ENCODE peak calls at places on chromosomes 4 and X, in seven cellular contexts. One of them, this sample, is unnamed.

GRCh38 chr4:153541426-153542096 is 75.4 kb downstream of the TMEM131L start:
- DNase-seq in heart right ventricle: no peak
- DNase-seq in choroid plexus epithelial cell: peak
- DNase-seq in endodermal cell: no peak
- DNase-seq in lower leg skin: no peak
- DNase-seq in astrocyte of the cerebellum: peak
- DNase-seq in upper lobe of left lung: no peak
- DNase-seq in this sample: peak

GRCh38 chrX:111010151-111010550 is 85.8 kb upstream of the PAK3 start:
- DNase-seq in lower leg skin: no peak
- DNase-seq in heart right ventricle: no peak
- DNase-seq in upper lobe of left lung: no peak
- DNase-seq in choroid plexus epithelial cell: no peak
- DNase-seq in astrocyte of the cerebellum: no peak
- DNase-seq in endodermal cell: no peak
- DNase-seq in this sample: no peak

GRCh38 chrX:78105944-78106650 is 2.0 kb downstream of the PGK1 start:
- DNase-seq in heart right ventricle: no peak
- DNase-seq in upper lobe of left lung: no peak
- DNase-seq in choroid plexus epithelial cell: no peak
- DNase-seq in astrocyte of the cerebellum: no peak
- DNase-seq in endodermal cell: no peak
- DNase-seq in lower leg skin: no peak
- DNase-seq in this sample: no peak

GRCh38 chr4:186770446-186771175 is 47.0 kb upstream of the FAT1 start:
- DNase-seq in upper lobe of left lung: no peak
- DNase-seq in astrocyte of the cerebellum: no peak
- DNase-seq in endodermal cell: no peak
- DNase-seq in heart right ventricle: no peak
- DNase-seq in choroid plexus epithelial cell: peak
- DNase-seq in lower leg skin: no peak
- DNase-seq in this sample: peak

GRCh38 chr4:108611360-108611759 is 9.0 kb upstream of the RPL34 start:
- DNase-seq in upper lobe of left lung: no peak
- DNase-seq in endodermal cell: no peak
- DNase-seq in choroid plexus epithelial cell: peak
- DNase-seq in heart right ventricle: no peak
- DNase-seq in astrocyte of the cerebellum: peak
- DNase-seq in lower leg skin: no peak
- DNase-seq in this sample: peak

GRCh38 chr4:9703391-9703790 is 78.0 kb upstream of the DRD5 start:
- DNase-seq in astrocyte of the cerebellum: no peak
- DNase-seq in endodermal cell: peak
- DNase-seq in choroid plexus epithelial cell: peak
- DNase-seq in upper lobe of left lung: peak
- DNase-seq in lower leg skin: peak
- DNase-seq in heart right ventricle: peak
- DNase-seq in this sample: no peak

GRCh38 chrX:112025753-112026152 is 56.8 kb downstream of the TRPC5 start:
- DNase-seq in choroid plexus epithelial cell: no peak
- DNase-seq in heart right ventricle: no peak
- DNase-seq in upper lobe of left lung: no peak
- DNase-seq in lower leg skin: no peak
- DNase-seq in endodermal cell: no peak
- DNase-seq in astrocyte of the cerebellum: no peak
- DNase-seq in this sample: no peak

GRCh38 chr4:182914357-182914756 is 2.8 kb downstream of the DCTD start:
- DNase-seq in astrocyte of the cerebellum: no peak
- DNase-seq in upper lobe of left lung: no peak
- DNase-seq in choroid plexus epithelial cell: no peak
- DNase-seq in endodermal cell: no peak
- DNase-seq in heart right ventricle: no peak
- DNase-seq in lower leg skin: no peak
- DNase-seq in this sample: no peak

GRCh38 chr4:113686950-113687718 is 74.4 kb downstream of the CAMK2D start:
- DNase-seq in astrocyte of the cerebellum: peak
- DNase-seq in endodermal cell: no peak
- DNase-seq in upper lobe of left lung: no peak
- DNase-seq in lower leg skin: no peak
- DNase-seq in choroid plexus epithelial cell: peak
- DNase-seq in heart right ventricle: no peak
- DNase-seq in this sample: no peak

GRCh38 chr4:113682730-113683129 is 78.8 kb downstream of the CAMK2D start:
- DNase-seq in heart right ventricle: no peak
- DNase-seq in endodermal cell: no peak
- DNase-seq in choroid plexus epithelial cell: peak
- DNase-seq in lower leg skin: no peak
- DNase-seq in astrocyte of the cerebellum: no peak
- DNase-seq in upper lobe of left lung: no peak
- DNase-seq in this sample: no peak

GRCh38 chr4:113683143-113683542 is 78.4 kb downstream of the CAMK2D start:
- DNase-seq in upper lobe of left lung: no peak
- DNase-seq in endodermal cell: no peak
- DNase-seq in astrocyte of the cerebellum: no peak
- DNase-seq in choroid plexus epithelial cell: no peak
- DNase-seq in heart right ventricle: no peak
- DNase-seq in lower leg skin: no peak
- DNase-seq in this sample: no peak

GRCh38 chr4:113689394-113689793 is 72.1 kb downstream of the CAMK2D start:
- DNase-seq in heart right ventricle: no peak
- DNase-seq in lower leg skin: no peak
- DNase-seq in upper lobe of left lung: no peak
- DNase-seq in astrocyte of the cerebellum: no peak
- DNase-seq in choroid plexus epithelial cell: no peak
- DNase-seq in endodermal cell: no peak
- DNase-seq in this sample: no peak

DNA sequence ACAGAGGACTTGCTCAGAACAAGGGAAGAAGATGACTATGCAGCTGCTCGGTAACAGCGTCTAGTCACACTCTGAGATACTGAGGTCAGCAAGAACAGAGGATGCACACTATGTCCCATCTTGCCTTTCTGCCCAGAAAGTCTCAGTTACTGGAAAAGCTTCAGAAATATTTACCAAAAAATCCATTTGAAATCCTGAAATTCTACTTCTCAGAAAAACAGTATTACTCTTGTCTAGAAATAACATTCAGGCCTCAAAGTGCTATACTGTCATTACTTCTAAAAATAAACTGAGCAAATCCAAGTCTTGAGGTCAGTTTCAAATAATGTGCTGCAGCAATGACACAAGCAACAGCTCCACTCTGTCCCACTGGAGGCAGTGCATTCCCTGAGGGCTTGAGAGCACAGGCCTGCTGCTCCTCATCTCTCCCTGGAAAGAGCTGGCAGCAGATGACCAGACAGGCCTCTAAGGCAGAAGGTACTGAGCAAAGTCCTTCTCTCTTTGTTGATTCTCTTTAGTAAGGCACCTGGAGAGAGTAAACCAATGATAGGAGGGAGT is 76.9 kb downstream of the CAMK2D start:
- DNase-seq in choroid plexus epithelial cell: peak
- DNase-seq in astrocyte of the cerebellum: no peak
- DNase-seq in lower leg skin: no peak
- DNase-seq in upper lobe of left lung: peak
- DNase-seq in endodermal cell: peak
- DNase-seq in heart right ventricle: peak
- DNase-seq in this sample: peak
- TF ChIP-seq CTCF in choroid plexus epithelial cell: peak
- TF ChIP-seq CTCF in astrocyte of the cerebellum: peak
- TF ChIP-seq CTCF in lower leg skin: no peak
- TF ChIP-seq CTCF in upper lobe of left lung: no peak
- TF ChIP-seq CTCF in endodermal cell: peak
- TF ChIP-seq CTCF in heart right ventricle: peak
- TF ChIP-seq CTCF in this sample: peak

GRCh38 chr4:119317996-119318395 is 3.9 kb downstream of the FABP2 start:
- DNase-seq in heart right ventricle: no peak
- DNase-seq in upper lobe of left lung: no peak
- DNase-seq in choroid plexus epithelial cell: no peak
- DNase-seq in endodermal cell: no peak
- DNase-seq in astrocyte of the cerebellum: no peak
- DNase-seq in lower leg skin: no peak
- DNase-seq in this sample: no peak

DNA sequence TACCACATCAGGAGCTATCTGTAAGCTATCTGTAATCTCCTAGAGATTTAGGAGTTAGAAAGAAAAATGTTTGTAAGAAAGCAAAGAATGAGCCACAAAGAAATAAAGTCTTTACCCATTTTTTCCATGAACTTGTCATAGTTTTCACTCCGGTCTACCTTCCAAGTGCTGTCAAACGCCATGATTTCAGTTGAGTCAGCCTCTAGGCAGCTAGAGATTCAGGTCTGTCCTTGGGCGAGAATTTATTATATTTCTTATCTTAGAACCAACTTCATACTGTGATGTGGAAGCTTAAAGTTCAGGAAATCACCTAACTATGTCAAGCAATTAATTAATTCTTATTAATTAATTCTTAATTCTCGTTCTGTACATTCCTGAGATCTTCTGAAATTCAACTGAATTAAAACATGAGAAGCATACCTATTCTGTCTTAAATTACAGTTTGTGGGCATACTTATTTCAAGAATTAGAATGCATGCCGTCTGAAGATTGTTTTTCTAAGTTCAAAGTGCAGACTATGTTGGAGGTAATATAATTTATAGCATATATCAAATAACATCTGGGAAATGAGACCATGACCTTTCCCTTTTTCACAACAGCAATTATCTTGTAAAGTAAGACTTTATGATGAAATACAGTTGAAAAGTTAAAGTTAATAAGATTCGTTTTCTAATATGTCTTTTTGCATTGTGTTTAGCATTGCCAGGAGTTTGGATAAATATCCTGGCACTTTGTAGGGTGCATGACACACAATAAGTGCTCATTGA is at the start of gene FABP2:
- DNase-seq in astrocyte of the cerebellum: no peak
- DNase-seq in upper lobe of left lung: no peak
- DNase-seq in lower leg skin: no peak
- DNase-seq in choroid plexus epithelial cell: no peak
- DNase-seq in endodermal cell: no peak
- DNase-seq in heart right ventricle: no peak
- DNase-seq in this sample: no peak
- H3K4me3 ChIP-seq in astrocyte of the cerebellum: no peak
- H3K4me3 ChIP-seq in upper lobe of left lung: no peak
- H3K4me3 ChIP-seq in lower leg skin: no peak
- H3K4me3 ChIP-seq in choroid plexus epithelial cell: no peak
- H3K4me3 ChIP-seq in endodermal cell: no peak
- H3K4me3 ChIP-seq in heart right ventricle: no peak
- H3K4me3 ChIP-seq in this sample: no peak

GRCh38 chr4:55186123-55186522 is 60.7 kb upstream of the KDR start:
- DNase-seq in astrocyte of the cerebellum: no peak
- DNase-seq in heart right ventricle: no peak
- DNase-seq in endodermal cell: no peak
- DNase-seq in upper lobe of left lung: no peak
- DNase-seq in lower leg skin: no peak
- DNase-seq in choroid plexus epithelial cell: peak
- DNase-seq in this sample: no peak

GRCh38 chr4:55184600-55185523 is 59.5 kb upstream of the KDR start:
- DNase-seq in lower leg skin: no peak
- DNase-seq in choroid plexus epithelial cell: peak
- DNase-seq in astrocyte of the cerebellum: no peak
- DNase-seq in heart right ventricle: no peak
- DNase-seq in upper lobe of left lung: no peak
- DNase-seq in endodermal cell: peak
- DNase-seq in this sample: peak

GRCh38 chr4:55181606-55182005 is 56.2 kb upstream of the KDR start:
- DNase-seq in heart right ventricle: no peak
- DNase-seq in upper lobe of left lung: no peak
- DNase-seq in endodermal cell: no peak
- DNase-seq in lower leg skin: no peak
- DNase-seq in choroid plexus epithelial cell: peak
- DNase-seq in astrocyte of the cerebellum: no peak
- DNase-seq in this sample: peak

GRCh38 chr4:55186700-55187099 is 61.3 kb upstream of the KDR start:
- DNase-seq in endodermal cell: peak
- DNase-seq in astrocyte of the cerebellum: no peak
- DNase-seq in upper lobe of left lung: no peak
- DNase-seq in choroid plexus epithelial cell: no peak
- DNase-seq in heart right ventricle: peak
- DNase-seq in lower leg skin: no peak
- DNase-seq in this sample: no peak

DNA sequence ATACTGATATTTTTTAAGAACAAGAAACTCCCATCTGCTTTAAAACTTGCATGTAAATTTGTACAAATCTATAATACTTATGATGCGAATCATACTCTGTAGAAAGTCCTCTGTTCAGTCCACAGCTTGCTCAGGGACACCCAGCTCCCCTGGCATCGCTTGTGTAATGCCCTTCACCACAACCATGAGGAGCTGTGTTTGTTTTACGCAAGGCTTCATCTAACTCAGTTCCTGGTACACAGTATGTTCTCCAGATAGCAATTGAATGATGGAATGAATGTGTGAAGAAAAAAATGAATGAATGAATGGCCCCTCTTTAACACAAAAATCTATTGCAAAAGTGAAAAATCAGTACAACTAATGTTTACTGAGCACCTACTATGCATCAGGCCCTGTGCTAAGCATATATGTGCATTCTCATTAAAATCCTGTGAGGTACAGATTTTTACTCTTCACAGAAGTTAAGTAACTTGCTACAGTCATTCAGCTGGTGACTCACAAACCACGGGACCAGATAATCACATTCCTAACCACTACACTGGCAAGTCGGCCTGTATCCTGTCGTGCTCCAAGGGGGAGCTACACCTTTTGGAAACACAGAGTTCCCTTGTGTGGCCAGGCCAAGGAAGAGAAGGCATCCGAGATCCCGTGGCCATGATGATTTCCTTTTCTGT is 58.7 kb upstream of the KDR start:
- DNase-seq in heart right ventricle: no peak
- DNase-seq in endodermal cell: peak
- DNase-seq in choroid plexus epithelial cell: peak
- DNase-seq in upper lobe of left lung: peak
- DNase-seq in astrocyte of the cerebellum: peak
- DNase-seq in lower leg skin: no peak
- DNase-seq in this sample: peak
- TF ChIP-seq CTCF in heart right ventricle: no peak
- TF ChIP-seq CTCF in endodermal cell: no peak
- TF ChIP-seq CTCF in choroid plexus epithelial cell: no peak
- TF ChIP-seq CTCF in upper lobe of left lung: no peak
- TF ChIP-seq CTCF in astrocyte of the cerebellum: no peak
- TF ChIP-seq CTCF in lower leg skin: no peak
- TF ChIP-seq CTCF in this sample: no peak

GRCh38 chrX:45806410-45807121 is 605.9 kb upstream of the DIPK2B start:
- DNase-seq in astrocyte of the cerebellum: peak
- DNase-seq in lower leg skin: no peak
- DNase-seq in upper lobe of left lung: no peak
- DNase-seq in heart right ventricle: no peak
- DNase-seq in endodermal cell: no peak
- DNase-seq in choroid plexus epithelial cell: peak
- DNase-seq in this sample: peak

GRCh38 chrX:45811307-45811706 is 610.6 kb upstream of the DIPK2B start:
- DNase-seq in astrocyte of the cerebellum: no peak
- DNase-seq in choroid plexus epithelial cell: no peak
- DNase-seq in heart right ventricle: no peak
- DNase-seq in lower leg skin: no peak
- DNase-seq in upper lobe of left lung: no peak
- DNase-seq in endodermal cell: no peak
- DNase-seq in this sample: no peak

GRCh38 chrX:45803383-45803921 is 602.8 kb upstream of the DIPK2B start:
- DNase-seq in lower leg skin: no peak
- DNase-seq in upper lobe of left lung: no peak
- DNase-seq in choroid plexus epithelial cell: peak
- DNase-seq in endodermal cell: no peak
- DNase-seq in astrocyte of the cerebellum: peak
- DNase-seq in heart right ventricle: no peak
- DNase-seq in this sample: peak

DNA sequence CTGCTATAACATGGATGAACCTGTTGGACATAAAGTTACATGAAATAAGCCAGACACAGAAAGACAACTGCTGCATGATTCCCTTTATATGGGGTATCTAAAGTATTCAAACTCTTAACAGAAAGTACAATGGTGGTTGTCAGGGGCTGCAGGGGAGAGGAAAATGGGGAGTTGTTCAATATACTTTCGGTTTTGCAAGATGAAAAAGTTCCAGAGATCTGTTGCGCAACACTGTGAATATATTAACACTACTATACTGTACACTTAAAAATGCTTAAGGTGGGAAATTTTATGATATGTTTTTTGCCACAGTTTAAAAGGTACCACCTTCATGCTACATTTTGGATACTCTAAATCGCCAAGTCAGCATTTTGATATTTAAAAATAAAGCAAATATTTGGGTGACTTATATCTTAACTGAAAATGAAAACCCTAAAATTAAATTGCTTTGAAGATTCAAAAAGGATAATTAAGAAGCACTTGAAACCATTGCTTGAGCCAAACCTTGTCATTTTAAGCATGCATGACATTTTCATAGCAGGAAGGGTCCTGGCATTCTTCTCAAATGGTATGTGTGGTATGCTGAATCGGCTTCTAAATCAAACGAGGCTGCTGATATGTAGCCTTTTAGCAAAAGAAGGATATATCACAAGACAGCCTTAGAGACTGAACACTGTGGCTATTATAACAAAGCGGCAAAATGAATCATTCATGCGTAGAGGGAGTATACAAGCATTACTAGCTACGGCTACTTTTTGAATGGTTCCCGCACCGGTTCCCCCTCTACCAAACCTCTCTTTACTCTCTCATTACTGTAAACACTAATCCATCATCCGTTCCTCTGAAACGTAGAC is 607.1 kb upstream of the DIPK2B start:
- DNase-seq in heart right ventricle: no peak
- DNase-seq in astrocyte of the cerebellum: peak
- DNase-seq in choroid plexus epithelial cell: peak
- DNase-seq in lower leg skin: no peak
- DNase-seq in upper lobe of left lung: no peak
- DNase-seq in endodermal cell: no peak
- DNase-seq in this sample: peak
- H3K4me3 ChIP-seq in heart right ventricle: peak
- H3K4me3 ChIP-seq in astrocyte of the cerebellum: no peak
- H3K4me3 ChIP-seq in choroid plexus epithelial cell: peak
- H3K4me3 ChIP-seq in lower leg skin: no peak
- H3K4me3 ChIP-seq in upper lobe of left lung: peak
- H3K4me3 ChIP-seq in endodermal cell: no peak
- H3K4me3 ChIP-seq in this sample: peak

This sample was measured in fibroblast of villous mesenchyme.